ENCODE peak calls at places on chromosomes 6 and 20, in nine cellular contexts. V is T-helper 22 cell; R is Peyer's patch; I is skeletal muscle cell; Q is activated T-cell treated with anti-CD3 and anti-CD28 coated beads for 1 hour; X is cardiac fibroblast; T is naive thymus-derived CD8-positive, alpha-beta T cell; P is activated B cell treated with CpG ODN at 0.5 μM for 24 hours; Z is AG10803. G is an unnamed sample.

GRCh38 chr20:19495905-19496703 is 262.0 kb upstream of the RIN2 start:
- DNase-seq in R (no peak), Z (peak), T (no peak), Q (no peak), V (no peak), X (peak), I (no peak), P (no peak), G (no peak)

GRCh38 chr6:96410467-96410866 is 111.1 kb upstream of the UFL1 start:
- DNase-seq in V (no peak), Z (no peak), I (no peak), X (no peak), P (no peak), R (no peak), Q (no peak), T (no peak), G (no peak)

GRCh38 chr20:38650010-38650409 is 48.4 kb downstream of the ARHGAP40 start:
- DNase-seq in Z (no peak), P (no peak), X (no peak), I (no peak), T (no peak), V (no peak), Q (no peak), R (no peak), G (no peak)

GRCh38 chr20:841568-842546 is 8.3 kb downstream of the FAM110A start:
- DNase-seq in V (no peak), Z (no peak), X (no peak), Q (no peak), R (no peak), T (no peak), P (no peak), I (no peak), G (no peak)

GRCh38 chr6:5173862-5174643 is 86.7 kb downstream of the LYRM4 start:
- DNase-seq in Z (no peak), X (no peak), V (peak), I (no peak), R (peak), P (no peak), T (peak), Q (peak), G (no peak)

GRCh38 chr6:46056906-46057529 is 41.4 kb upstream of the CLIC5 start:
- DNase-seq in R (no peak), P (no peak), V (no peak), Q (no peak), T (no peak), X (peak), Z (no peak), I (no peak), G (no peak)

GRCh38 chr6:28225056-28225834 is at the start of gene ZSCAN9:
- DNase-seq in I (peak), X (peak), Q (peak), P (peak), R (peak), Z (peak), T (no peak), V (no peak), G (peak)

GRCh38 chr6:6803180-6803978 is 214.9 kb downstream of the LY86 start:
- DNase-seq in I (no peak), X (no peak), V (no peak), R (peak), T (no peak), Q (no peak), P (peak), Z (no peak), G (no peak)

GRCh38 chr20:3243718-3244358 is 4.8 kb upstream of the SLC4A11 start:
- DNase-seq in I (no peak), P (no peak), X (no peak), V (no peak), Q (no peak), Z (no peak), R (no peak), T (no peak), G (no peak)

GRCh38 chr6:112218563-112218962 is 35.8 kb downstream of the LAMA4 start:
- DNase-seq in Q (no peak), Z (no peak), T (no peak), I (no peak), V (no peak), R (no peak), X (peak), P (no peak), G (no peak)

GRCh38 chr6:29941006-29941405 is 1.3 kb upstream of the HLA-A start:
- DNase-seq in P (no peak), T (no peak), R (no peak), I (no peak), V (no peak), Z (no peak), X (no peak), Q (no peak), G (no peak)

GRCh38 chr6:89081129-89081422 is 525 bp downstream of the PNRC1 start:
- DNase-seq in P (no peak), Z (no peak), I (no peak), T (no peak), V (peak), R (no peak), Q (no peak), X (no peak), G (no peak)

GRCh38 chr20:47872341-47872740 is 87.1 kb upstream of the SULF2 start:
- DNase-seq in Z (no peak), Q (no peak), T (no peak), V (no peak), P (no peak), R (no peak), I (no peak), X (peak), G (no peak)

GRCh38 chr6:139240161-139241010 is 51.4 kb downstream of the TXLNB start:
- DNase-seq in P (no peak), Q (no peak), T (no peak), V (no peak), R (no peak), X (peak), Z (peak), I (peak), G (peak)

GRCh38 chr20:385448-385847 is 4.9 kb downstream of the TRIB3 start:
- DNase-seq in R (no peak), V (no peak), P (no peak), Z (no peak), X (no peak), Q (no peak), T (no peak), I (no peak), G (no peak)

GRCh38 chr20:45095753-45096371 is 5.1 kb downstream of the KCNS1 start:
- DNase-seq in P (no peak), Z (peak), Q (peak), T (peak), X (peak), R (peak), V (peak), I (no peak), G (no peak)

GRCh38 chr20:58128635-58129625 is 99.5 kb downstream of the ANKRD60 start:
- DNase-seq in T (no peak), I (no peak), X (no peak), R (no peak), V (no peak), Q (no peak), P (no peak), Z (peak), G (peak)

GRCh38 chr6:136522636-136523035 is 27.6 kb downstream of the MAP7 start:
- DNase-seq in V (no peak), X (no peak), R (no peak), I (no peak), P (no peak), Z (no peak), T (no peak), Q (no peak), G (no peak)

GRCh38 chr6:6711832-6712231 is 123.3 kb downstream of the LY86 start:
- DNase-seq in Z (no peak), I (no peak), R (peak), P (peak), X (no peak), V (no peak), Q (no peak), T (peak), G (no peak)

GRCh38 chr6:157228421-157229218 is 94.7 kb downstream of the TMEM242 start:
- DNase-seq in V (no peak), T (no peak), P (no peak), R (no peak), Q (no peak), Z (no peak), I (no peak), X (no peak), G (no peak)

GRCh38 chr6:159043986-159044385 is 805 bp downstream of the TAGAP start:
- DNase-seq in X (no peak), R (no peak), Q (peak), T (no peak), V (no peak), Z (no peak), I (no peak), P (no peak), G (no peak)

GRCh38 chr20:53734006-53734688 is 140.5 kb upstream of the ZNF217 start:
- DNase-seq in Z (peak), I (no peak), P (no peak), T (no peak), X (no peak), R (no peak), Q (no peak), V (no peak), G (no peak)

GRCh38 chr20:53574259-53574789 is 19.3 kb downstream of the ZNF217 start:
- DNase-seq in Z (no peak), Q (no peak), R (no peak), X (no peak), T (no peak), P (no peak), V (no peak), I (no peak), G (peak)

GRCh38 chr20:25019381-25020155 is 27.0 kb upstream of the APMAP start:
- DNase-seq in Z (no peak), V (no peak), T (no peak), R (no peak), Q (no peak), P (peak), X (no peak), I (no peak), G (no peak)

GRCh38 chr6:117072134-117072533 is 193.2 kb upstream of the VGLL2 start:
- DNase-seq in Z (no peak), R (no peak), X (no peak), V (no peak), Q (no peak), P (no peak), I (no peak), T (no peak), G (no peak)